ENCODE peak calls at places on chromosomes 2 and 18, in four cellular contexts. Q, F, K and N are unnamed samples.

GRCh38 chr2:5982217-5982910 is 290.2 kb downstream of the SOX11 start:
- DNase-seq in Q (no peak), K (no peak), F (no peak), N (no peak)

GRCh38 chr2:38145226-38145625 is 69.3 kb upstream of the CYP1B1 start:
- DNase-seq in F (no peak), K (no peak), Q (no peak), N (no peak)

GRCh38 chr18:25727281-25727680 is 363.1 kb downstream of the SS18 start:
- DNase-seq in Q (no peak), K (no peak), F (no peak), N (no peak)

GRCh38 chr18:77111449-77112160 is 21.0 kb downstream of the MBP start:
- DNase-seq in F (no peak), Q (no peak), K (no peak), N (no peak)

GRCh38 chr2:37713258-37713700 is 41.8 kb upstream of the CDC42EP3 start:
- DNase-seq in F (no peak), K (no peak), Q (no peak), N (peak)

GRCh38 chr2:58812766-58813344 is 571.7 kb upstream of the FANCL start:
- DNase-seq in K (no peak), Q (no peak), F (no peak), N (no peak)

GRCh38 chr2:125405816-125406215 is 1250.1 kb upstream of the GYPC start:
- DNase-seq in K (no peak), Q (no peak), F (no peak), N (peak)

GRCh38 chr2:232436381-232437129 is 19.4 kb upstream of the ALPI start:
- DNase-seq in Q (no peak), F (no peak), K (no peak), N (no peak)

GRCh38 chr2:151826737-151827157 is 1.5 kb downstream of the ARL5A start:
- DNase-seq in Q (no peak), F (no peak), K (no peak), N (peak)

GRCh38 chr2:240463274-240463865 is 27.9 kb downstream of the GPC1 start:
- DNase-seq in F (no peak), Q (no peak), K (peak), N (no peak)

GRCh38 chr18:32213693-32214092 is 23.9 kb downstream of the MEP1B start:
- DNase-seq in Q (no peak), K (no peak), F (no peak), N (no peak)

GRCh38 chr2:15177103-15177502 is 384.0 kb downstream of the NBAS start:
- DNase-seq in F (peak), K (no peak), Q (peak), N (no peak)

GRCh38 chr2:96154506-96155380 is 9.5 kb upstream of the DUSP2 start:
- DNase-seq in Q (no peak), K (no peak), F (no peak), N (no peak)

GRCh38 chr2:238706163-238706562 is 141.7 kb upstream of the TWIST2 start:
- DNase-seq in K (no peak), Q (no peak), F (no peak), N (no peak)

GRCh38 chr2:155100261-155100660 is 401.8 kb downstream of the KCNJ3 start:
- DNase-seq in F (no peak), K (no peak), Q (no peak), N (no peak)

GRCh38 chr2:164810843-164811242 is 30.8 kb downstream of the COBLL1 start:
- DNase-seq in Q (no peak), K (no peak), F (no peak), N (no peak)

GRCh38 chr2:148524519-148524919 is 120.0 kb upstream of the EPC2 start:
- DNase-seq in K (no peak), F (peak), Q (no peak), N (no peak)

GRCh38 chr2:212539145-212539880 is 711 bp upstream of the ERBB4 start:
- DNase-seq in F (no peak), K (peak), Q (no peak), N (peak)

GRCh38 chr2:16774980-16775963 is 109.6 kb upstream of the CYRIA start:
- DNase-seq in Q (no peak), F (no peak), K (peak), N (no peak)